ENCODE peak calls at places on chromosomes 12 and 14, in four cellular contexts. One of them, this sample, is unnamed.

GRCh38 chr14:49623941-49624806 is 3.6 kb downstream of the MGAT2 start:
- DNase-seq in H1: no peak
- DNase-seq in naive B cell: no peak
- DNase-seq in hepatocyte: peak
- DNase-seq in this sample: no peak

GRCh38 chr12:75208851-75209781 is 523 bp downstream of the KCNC2 start:
- DNase-seq in naive B cell: no peak
- DNase-seq in hepatocyte: peak
- DNase-seq in H1: peak
- DNase-seq in this sample: no peak

GRCh38 chr14:101819251-101819990 is 57.9 kb downstream of the PPP2R5C start:
- DNase-seq in H1: no peak
- DNase-seq in naive B cell: no peak
- DNase-seq in hepatocyte: no peak
- DNase-seq in this sample: no peak

GRCh38 chr12:6827437-6827894 is 741 bp upstream of the P3H3 start:
- DNase-seq in hepatocyte: peak
- DNase-seq in naive B cell: no peak
- DNase-seq in H1: peak
- DNase-seq in this sample: no peak

GRCh38 chr14:38174721-38175120 is 33.0 kb upstream of the SSTR1 start:
- DNase-seq in naive B cell: no peak
- DNase-seq in H1: no peak
- DNase-seq in hepatocyte: no peak
- DNase-seq in this sample: no peak

GRCh38 chr12:84767079-84767478 is 145.5 kb downstream of the SLC6A15 start:
- DNase-seq in hepatocyte: no peak
- DNase-seq in H1: no peak
- DNase-seq in naive B cell: no peak
- DNase-seq in this sample: no peak

GRCh38 chr12:52433501-52434095 is 573 bp downstream of the KRT75 start:
- DNase-seq in hepatocyte: no peak
- DNase-seq in H1: no peak
- DNase-seq in naive B cell: no peak
- DNase-seq in this sample: no peak

GRCh38 chr12:84727964-84728363 is 184.6 kb downstream of the SLC6A15 start:
- DNase-seq in hepatocyte: peak
- DNase-seq in naive B cell: no peak
- DNase-seq in H1: no peak
- DNase-seq in this sample: no peak

GRCh38 chr12:7709969-7710368 is 1.3 kb upstream of the DPPA3 start:
- DNase-seq in naive B cell: no peak
- DNase-seq in hepatocyte: no peak
- DNase-seq in H1: no peak
- DNase-seq in this sample: no peak

GRCh38 chr12:22332191-22332590 is 2.3 kb downstream of the ST8SIA1 start:
- DNase-seq in naive B cell: no peak
- DNase-seq in hepatocyte: no peak
- DNase-seq in H1: no peak
- DNase-seq in this sample: no peak

GRCh38 chr12:75196865-75197264 is 12.8 kb downstream of the KCNC2 start:
- DNase-seq in naive B cell: no peak
- DNase-seq in hepatocyte: no peak
- DNase-seq in H1: no peak
- DNase-seq in this sample: no peak

GRCh38 chr12:53174881-53175491 is 5.5 kb upstream of the ZNF740 start:
- DNase-seq in H1: no peak
- DNase-seq in naive B cell: no peak
- DNase-seq in hepatocyte: peak
- DNase-seq in this sample: no peak

GRCh38 chr12:52946797-52947547 is 1.9 kb upstream of the KRT18 start:
- DNase-seq in hepatocyte: no peak
- DNase-seq in H1: no peak
- DNase-seq in naive B cell: no peak
- DNase-seq in this sample: no peak

GRCh38 chr12:76984566-76984965 is 80.8 kb downstream of the E2F7 start:
- DNase-seq in hepatocyte: no peak
- DNase-seq in naive B cell: no peak
- DNase-seq in H1: no peak
- DNase-seq in this sample: no peak

GRCh38 chr12:109777544-109777943 is 55.7 kb downstream of the TRPV4 start:
- DNase-seq in naive B cell: no peak
- DNase-seq in hepatocyte: no peak
- DNase-seq in H1: no peak
- DNase-seq in this sample: no peak